ENCODE peak calls at places on chromosomes 6 and 20, in six cellular contexts. W is WERI-Rb-1, V is brain microvascular endothelial cell, Q is AG04449, G is choroid plexus epithelial cell, N is progenitor cell of endocrine pancreas. U is an unnamed sample.

GRCh38 chr20:52889225-52889624 is 82.9 kb upstream of the TSHZ2 start:
- DNase-seq in W (no peak), V (no peak), Q (no peak), G (peak; percentile 2), N (no peak), U (no peak)

GRCh38 chr20:17615645-17616479 is 46.0 kb downstream of the DSTN start:
- DNase-seq in W (no peak), V (no peak), Q (no peak), G (no peak), N (no peak), U (no peak)

GRCh38 chr6:89887452-89888137 is 6.7 kb upstream of the GJA10 start:
- DNase-seq in W (no peak), V (no peak), Q (no peak), G (peak; percentile 22), N (no peak), U (no peak)

GRCh38 chr6:7324520-7324919 is 11.5 kb upstream of the SSR1 start:
- DNase-seq in W (no peak), V (no peak), Q (no peak), G (no peak), N (no peak), U (no peak)

GRCh38 chr20:50330504-50331313 is 140.1 kb downstream of the CEBPB start:
- DNase-seq in W (no peak), V (no peak), Q (no peak), G (no peak), N (no peak), U (no peak)

GRCh38 chr6:26045046-26045938 is 41.9 kb upstream of the HFE start:
- DNase-seq in W (no peak), V (peak; percentile 97), Q (no peak), G (peak; percentile 96), N (no peak), U (peak; percentile 81)

GRCh38 chr6:120608826-120609225 is 725.5 kb downstream of the TBC1D32 start:
- DNase-seq in W (no peak), V (peak; percentile 25), Q (no peak), G (peak; percentile 1), N (no peak), U (no peak)

GRCh38 chr6:79841577-79842381 is 105.6 kb downstream of the ELOVL4 start:
- DNase-seq in W (no peak), V (peak; percentile 22), Q (no peak), G (peak; percentile 13), N (no peak), U (no peak)

GRCh38 chr6:169933251-169933821 is 181.9 kb downstream of the ERMARD start:
- DNase-seq in W (no peak), V (no peak), Q (no peak), G (no peak), N (no peak), U (no peak)

GRCh38 chr6:166221040-166221439 is 53.4 kb upstream of the TBXT start:
- DNase-seq in W (no peak), V (no peak), Q (no peak), G (no peak), N (no peak), U (no peak)

GRCh38 chr6:135506270-135506997 is 8.9 kb upstream of the AHI1 start:
- DNase-seq in W (peak; percentile 13), V (peak; percentile 38), Q (no peak), G (peak; percentile 86), N (no peak), U (no peak)

GRCh38 chr20:51596656-51597388 is 54.3 kb upstream of the NFATC2 start:
- DNase-seq in W (no peak), V (no peak), Q (no peak), G (no peak), N (no peak), U (peak; percentile 59)

GRCh38 chr6:35372633-35373032 is 30.3 kb downstream of the PPARD start:
- DNase-seq in W (no peak), V (no peak), Q (no peak), G (no peak), N (no peak), U (no peak)

GRCh38 chr6:143288923-143289322 is 161.6 kb downstream of the ADAT2 start:
- DNase-seq in W (no peak), V (no peak), Q (no peak), G (no peak), N (no peak), U (no peak)

GRCh38 chr6:74657033-74657432 is 548.8 kb downstream of the COL12A1 start:
- DNase-seq in W (no peak), V (no peak), Q (peak; percentile 84), G (no peak), N (no peak), U (no peak)

GRCh38 chr20:62368629-62369507 is 1.8 kb upstream of the LAMA5 start:
- DNase-seq in W (peak; percentile 96), V (no peak), Q (no peak), G (no peak), N (peak; percentile 51), U (no peak)

GRCh38 chr20:64114356-64114971 is 7.1 kb upstream of the NPBWR2 start:
- DNase-seq in W (no peak), V (no peak), Q (no peak), G (no peak), N (no peak), U (no peak)

GRCh38 chr6:97138581-97138980 is 144.4 kb downstream of the MMS22L start:
- DNase-seq in W (no peak), V (no peak), Q (no peak), G (no peak), N (no peak), U (no peak)

GRCh38 chr20:49699200-49699992 is 14.3 kb downstream of the B4GALT5 start:
- DNase-seq in W (no peak), V (peak; percentile 75), Q (no peak), G (peak; percentile 66), N (no peak), U (no peak)

GRCh38 chr6:106257195-106257594 is 68.4 kb downstream of the ATG5 start:
- DNase-seq in W (no peak), V (peak; percentile 52), Q (no peak), G (peak; percentile 51), N (no peak), U (no peak)

GRCh38 chr6:82022614-82023102 is 224.9 kb downstream of the IBTK start:
- DNase-seq in W (no peak), V (peak; percentile 68), Q (no peak), G (peak; percentile 87), N (no peak), U (no peak)

GRCh38 chr6:105326838-105327745 is 75.8 kb downstream of the PREP start:
- DNase-seq in W (no peak), V (peak; percentile 64), Q (no peak), G (peak; percentile 40), N (no peak), U (no peak)

GRCh38 chr6:105429676-105430075 is 26.8 kb upstream of the PREP start:
- DNase-seq in W (no peak), V (no peak), Q (no peak), G (peak; percentile 13), N (no peak), U (peak; percentile 49)

GRCh38 chr20:17431621-17432364 is 99.4 kb downstream of the BFSP1 start:
- DNase-seq in W (peak; percentile 53), V (peak; percentile 18), Q (no peak), G (peak; percentile 67), N (peak; percentile 35), U (peak; percentile 37)

GRCh38 chr6:16238057-16238657 is at the start of gene GMPR:
- DNase-seq in W (peak; percentile 55), V (no peak), Q (no peak), G (peak; percentile 64), N (peak; percentile 41), U (no peak)

GRCh38 chr6:79137671-79138070 is 59.6 kb upstream of the PHIP start:
- DNase-seq in W (no peak), V (no peak), Q (no peak), G (no peak), N (no peak), U (no peak)

GRCh38 chr6:82251942-82252341 is 4.4 kb upstream of the IBTK start:
- DNase-seq in W (no peak), V (peak; percentile 39), Q (no peak), G (peak; percentile 73), N (no peak), U (no peak)

GRCh38 chr20:59082077-59082740 is 39.6 kb upstream of the PRELID3B start:
- DNase-seq in W (no peak), V (no peak), Q (peak; percentile 44), G (peak; percentile 56), N (no peak), U (no peak)

GRCh38 chr20:6420336-6420735 is 297.5 kb upstream of the FERMT1 start:
- DNase-seq in W (no peak), V (no peak), Q (no peak), G (peak; percentile 68), N (no peak), U (no peak)

GRCh38 chr6:26347699-26348098 is 17.3 kb upstream of the BTN3A2 start:
- DNase-seq in W (no peak), V (no peak), Q (no peak), G (no peak), N (no peak), U (no peak)

GRCh38 chr6:21360353-21360752 is 233.2 kb upstream of the SOX4 start:
- DNase-seq in W (peak; percentile 15), V (peak; percentile 19), Q (no peak), G (no peak), N (no peak), U (no peak)
- TF ChIP-seq CTCF in W (no peak), V (no peak), Q (no peak), G (peak; percentile 15), N (no peak), U (no peak)

GRCh38 chr6:144912474-144912873 is 627.3 kb downstream of the UTRN start:
- DNase-seq in W (no peak), V (peak; percentile 38), Q (peak; percentile 71), G (peak; percentile 76), N (no peak), U (peak; percentile 57)
- TF ChIP-seq CTCF in W (no peak), V (no peak), Q (no peak), G (peak; percentile 25), N (no peak), U (no peak)

GRCh38 chr6:47258724-47259347 is 50.9 kb downstream of the TNFRSF21 start:
- DNase-seq in W (no peak), V (no peak), Q (no peak), G (no peak), N (no peak), U (no peak)
- TF ChIP-seq CTCF in W (no peak), V (no peak), Q (no peak), G (no peak), N (no peak), U (no peak)

DNA sequence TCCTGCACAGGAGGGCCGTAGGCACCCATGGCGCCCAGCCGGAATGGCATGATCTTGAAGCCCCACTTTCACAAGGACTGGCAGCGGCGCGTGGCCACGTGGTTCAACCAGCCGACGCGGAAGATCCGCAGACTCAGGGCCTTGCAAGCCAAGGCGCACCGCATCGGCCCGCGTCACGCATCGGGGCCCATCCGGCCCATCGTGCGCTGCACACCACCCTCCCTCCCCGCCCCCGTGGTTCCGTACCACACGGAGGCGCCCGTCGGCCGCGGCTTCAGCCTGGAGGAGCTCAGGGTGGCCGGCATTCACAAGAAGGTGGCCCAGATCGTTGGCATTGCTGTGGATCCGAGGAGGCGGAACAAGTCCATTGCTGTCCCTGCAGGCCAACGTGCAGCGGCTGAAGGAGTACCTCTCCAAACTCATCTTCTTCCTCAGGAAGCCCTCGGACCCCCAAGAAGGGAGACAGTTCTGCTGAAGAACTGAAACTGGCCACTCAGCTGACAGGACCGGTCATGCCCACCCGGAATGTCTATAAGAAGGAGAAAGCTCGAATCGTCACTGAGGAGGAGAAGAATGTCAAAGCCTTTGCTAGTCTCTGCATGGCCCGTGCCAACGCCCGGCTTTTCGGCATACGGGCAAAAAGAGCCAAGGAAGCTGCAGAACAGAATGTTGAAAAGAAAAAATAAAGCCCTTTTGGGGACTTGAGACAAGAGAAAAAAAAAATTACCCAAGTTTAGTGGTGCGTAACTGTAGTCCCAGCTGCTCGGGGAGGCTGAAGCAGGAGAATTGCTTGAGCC is 9.9 kb upstream of the NCOA5 start:
- DNase-seq in W (no peak), V (no peak), Q (no peak), G (no peak), N (no peak), U (no peak)
- TF ChIP-seq CTCF in W (no peak), V (peak; percentile 13), Q (no peak), G (no peak), N (no peak), U (no peak)

U was measured in AG09319.